ENCODE peak calls at places on chromosomes 3 and 15, in six cellular contexts. R is mucosa of gallbladder; W is cardiac muscle cell; N is stimulated activated CD4-positive, alpha-beta T cell treated with anti-CD3 and anti-CD28 coated beads, Interleukin-15, amount 100 ng/mL, for 1 hour; F is fibroblast of gingiva; L is ACHN. V is an unnamed sample.

GRCh38 chr3:120264963-120265362 is 20.1 kb downstream of the GPR156 start:
- DNase-seq in R (no peak), W (no peak), N (no peak), F (no peak), L (no peak), V (no peak)

GRCh38 chr3:128524374-128525299 is 31.6 kb upstream of the GATA2 start:
- DNase-seq in R (no peak), W (no peak), N (no peak), F (no peak), L (no peak), V (no peak)

GRCh38 chr3:186361612-186362408 is at the start of gene DGKG:
- DNase-seq in R (peak; percentile 44), W (peak; percentile 50), N (no peak), F (no peak), L (peak; percentile 7), V (no peak)

GRCh38 chr15:100093211-100094126 is 248.3 kb downstream of the ADAMTS17 start:
- DNase-seq in R (no peak), W (no peak), N (no peak), F (no peak), L (no peak), V (no peak)

GRCh38 chr15:85804481-85805165 is 9.9 kb upstream of the KLHL25 start:
- DNase-seq in R (no peak), W (no peak), N (no peak), F (no peak), L (no peak), V (no peak)

GRCh38 chr15:73841756-73842590 is 31.4 kb upstream of the TBC1D21 start:
- DNase-seq in R (no peak), W (peak; percentile 19), N (no peak), F (no peak), L (no peak), V (no peak)

GRCh38 chr15:78951841-78952238 is 7.0 kb upstream of the CTSH start:
- DNase-seq in R (peak; percentile 67), W (no peak), N (no peak), F (no peak), L (no peak), V (no peak)

GRCh38 chr15:59094077-59094476 is 10.9 kb upstream of the CCNB2 start:
- DNase-seq in R (no peak), W (no peak), N (no peak), F (no peak), L (no peak), V (no peak)

GRCh38 chr3:102069211-102069662 is 219.9 kb downstream of the NFKBIZ start:
- DNase-seq in R (no peak), W (no peak), N (no peak), F (peak; percentile 71), L (no peak), V (no peak)

GRCh38 chr3:166060789-166061479 is 223.7 kb upstream of the BCHE start:
- DNase-seq in R (no peak), W (no peak), N (no peak), F (no peak), L (no peak), V (no peak)

GRCh38 chr3:71659758-71660666 is 65.2 kb downstream of the EIF4E3 start:
- DNase-seq in R (no peak), W (no peak), N (no peak), F (peak; percentile 18), L (no peak), V (no peak)

GRCh38 chr15:27573800-27574485 is 525.2 kb downstream of the OCA2 start:
- DNase-seq in R (peak; percentile 35), W (no peak), N (no peak), F (no peak), L (no peak), V (no peak)

GRCh38 chr3:72092778-72093177 is 307.8 kb upstream of the PROK2 start:
- DNase-seq in R (no peak), W (no peak), N (no peak), F (no peak), L (no peak), V (no peak)

GRCh38 chr15:64430000-64430735 is 30.2 kb upstream of the ZNF609 start:
- DNase-seq in R (peak; percentile 35), W (peak; percentile 21), N (peak; percentile 6), F (peak; percentile 93), L (no peak), V (no peak)

V was measured in NCI-H460.